ENCODE peak calls at places on chromosomes 1 and 21, in four cellular contexts. Q, M, G and R are unnamed samples.

GRCh38 chr1:231550448-231550781 is 21.9 kb downstream of the TSNAX start:
- DNase-seq in Q (peak; percentile 50), M (peak; percentile 43), G (no peak), R (peak; percentile 43)

GRCh38 chr1:184409011-184409410 is 22.2 kb downstream of the C1orf21 start:
- DNase-seq in Q (no peak), M (no peak), G (no peak), R (no peak)

GRCh38 chr1:2233997-2234761 is 6.1 kb downstream of the SKI start:
- DNase-seq in Q (peak; percentile 93), M (no peak), G (peak; percentile 50), R (no peak)

GRCh38 chr1:165431079-165431478 is 13.8 kb downstream of the RXRG start:
- DNase-seq in Q (no peak), M (no peak), G (no peak), R (no peak)

GRCh38 chr21:16678479-16678878 is 834.4 kb upstream of the CXADR start:
- DNase-seq in Q (no peak), M (no peak), G (no peak), R (no peak)

GRCh38 chr1:67608661-67609571 is 76.1 kb upstream of the GADD45A start:
- DNase-seq in Q (no peak), M (no peak), G (no peak), R (no peak)

GRCh38 chr1:47690341-47691244 is 252.7 kb downstream of the FOXD2 start:
- DNase-seq in Q (no peak), M (no peak), G (peak; percentile 20), R (no peak)

GRCh38 chr1:158003409-158003805 is 10.0 kb downstream of the KIRREL1 start:
- DNase-seq in Q (no peak), M (no peak), G (no peak), R (no peak)

GRCh38 chr1:76862447-76862846 is 4.8 kb upstream of the ST6GALNAC5 start:
- DNase-seq in Q (no peak), M (no peak), G (no peak), R (no peak)

GRCh38 chr1:50968884-50969610 is 998 bp upstream of the CDKN2C start:
- DNase-seq in Q (no peak), M (peak; percentile 51), G (peak; percentile 76), R (peak; percentile 52)

GRCh38 chr1:53068314-53069084 is 6.5 kb downstream of the PODN start:
- DNase-seq in Q (no peak), M (no peak), G (no peak), R (no peak)

GRCh38 chr1:221667504-221667903 is 74.4 kb downstream of the DUSP10 start:
- DNase-seq in Q (no peak), M (no peak), G (no peak), R (no peak)

GRCh38 chr1:225526878-225527277 is 99.0 kb upstream of the LBR start:
- DNase-seq in Q (no peak), M (no peak), G (no peak), R (no peak)

GRCh38 chr1:158028956-158029355 is 35.5 kb downstream of the KIRREL1 start:
- DNase-seq in Q (no peak), M (no peak), G (no peak), R (peak; percentile 24)

GRCh38 chr1:50474859-50475809 is 51.9 kb upstream of the DMRTA2 start:
- DNase-seq in Q (peak; percentile 86), M (no peak), G (peak; percentile 61), R (peak; percentile 37)

GRCh38 chr1:22780696-22781095 is 70.1 kb downstream of the EPHB2 start:
- DNase-seq in Q (no peak), M (peak; percentile 99), G (peak; percentile 91), R (peak; percentile 57)

GRCh38 chr21:31580866-31581276 is 78.6 kb upstream of the SOD1 start:
- DNase-seq in Q (peak; percentile 46), M (peak; percentile 71), G (peak; percentile 85), R (peak; percentile 54)

GRCh38 chr1:234977891-234978396 is 150.7 kb downstream of the TOMM20 start:
- DNase-seq in Q (peak; percentile 56), M (no peak), G (no peak), R (peak; percentile 84)
- TF ChIP-seq RNF2 in Q (no peak), M (no peak), G (no peak), R (no peak)

DNA sequence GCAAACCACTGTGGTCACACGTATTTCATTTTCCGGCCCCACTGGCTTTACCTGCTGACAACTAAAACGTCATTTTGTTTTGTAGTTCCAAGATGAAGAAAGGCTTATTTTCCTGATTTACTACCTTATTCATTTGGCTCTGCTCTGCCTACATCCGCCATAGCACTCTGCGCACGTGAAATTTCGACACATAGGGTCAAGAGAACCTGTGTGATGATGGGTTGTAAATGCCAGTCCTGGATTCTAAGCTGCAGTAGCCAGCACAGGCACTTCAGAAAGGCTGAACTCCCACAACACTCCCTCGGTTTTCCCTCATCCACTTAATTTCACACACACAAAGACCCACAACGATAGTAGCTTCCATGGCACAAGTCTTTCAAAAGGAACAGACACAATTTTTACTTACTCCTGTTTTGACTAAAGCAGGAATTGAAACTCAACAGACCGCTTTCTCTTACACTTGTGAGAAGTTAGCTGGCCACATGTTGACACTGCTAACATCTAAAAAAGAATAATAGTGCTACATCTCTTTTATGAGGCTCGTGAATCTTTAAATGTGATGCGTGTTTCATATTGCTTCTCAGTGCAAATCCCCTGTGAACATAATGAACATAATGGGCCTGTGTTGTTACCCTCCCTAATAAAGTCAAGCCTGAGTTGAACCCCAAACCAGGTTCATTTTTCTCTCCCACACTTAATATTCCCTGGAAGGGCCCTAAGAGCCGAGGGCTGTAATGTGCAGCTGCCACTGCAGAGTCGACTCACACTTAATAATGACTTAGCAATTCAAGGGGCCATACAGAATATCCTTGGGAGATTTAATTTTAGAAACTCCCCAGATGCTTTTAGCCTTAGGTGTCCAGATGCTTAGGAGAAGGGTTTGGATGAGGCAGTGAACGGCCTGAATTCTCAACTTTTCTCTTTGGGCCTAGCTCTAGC is 1.5 kb upstream of the RUNX1 start:
- DNase-seq in Q (no peak), M (peak; percentile 42), G (no peak), R (no peak)
- H3K4me3 ChIP-seq in Q (no peak overlapping the region), M (no peak overlapping the region), G (no peak overlapping the region), R (no peak overlapping the region)

GRCh38 chr1:192232859-192233417 is 74.7 kb downstream of the RGS18 start:
- DNase-seq in Q (no peak), M (no peak), G (no peak), R (no peak)
- TF ChIP-seq RNF2 in Q (no peak), M (no peak), G (no peak), R (no peak)

GRCh38 chr1:32892368-32893197 is 6.3 kb downstream of the HPCA start:
- DNase-seq in Q (no peak), M (peak; percentile 85), G (peak; percentile 93), R (peak; percentile 51)
- H3K4me3 ChIP-seq in Q (peak overlapping the region; percentile 11), M (peak overlapping the region; percentile 42), G (peak overlapping the region; percentile 67), R (peak overlapping the region; percentile 55)